ENCODE peak calls at places on chromosomes 16 and 17, in eight cellular contexts. Z is central memory CD4-positive, alpha-beta T cell; J is stimulated activated CD8-positive, alpha-beta memory T cell treated with anti-CD3 and anti-CD28 coated beads, Interleukin-2, amount 100 ng/mL, for 1 hour; D is T-helper 17 cell; T is Kasumi-1; B is AG09319; U is mucosa of descending colon; K is activated CD8-positive, alpha-beta memory T cell treated with anti-CD3 and anti-CD28 coated beads for 24 hours. L is an unnamed sample.

GRCh38 chr16:54504372-54504771 is 217.8 kb upstream of the IRX3 start:
- DNase-seq in D (no peak), B (no peak), K (no peak), J (no peak), U (peak; percentile 31), T (no peak), Z (no peak), L (no peak)

GRCh38 chr17:65194670-65195334 is 57.6 kb downstream of the RGS9 start:
- DNase-seq in J (no peak), B (no peak), T (no peak), Z (no peak), K (no peak), D (no peak), U (no peak), L (no peak)

GRCh38 chr16:24677388-24677787 is 52.1 kb upstream of the TNRC6A start:
- DNase-seq in Z (no peak), T (no peak), U (no peak), K (no peak), J (no peak), D (no peak), B (no peak), L (no peak)

GRCh38 chr16:58018803-58019202 is 6.8 kb upstream of the MMP15 start:
- DNase-seq in T (no peak), B (no peak), K (no peak), Z (no peak), D (no peak), J (no peak), U (no peak), L (no peak)

GRCh38 chr17:44219126-44219635 is 294 bp downstream of the UBTF start:
- DNase-seq in Z (peak; percentile 76), D (peak; percentile 65), K (peak; percentile 86), J (peak; percentile 52), U (peak; percentile 82), T (peak; percentile 62), B (no peak), L (no peak)

GRCh38 chr17:2197271-2197670 is 106.3 kb downstream of the SMG6 start:
- DNase-seq in D (no peak), K (no peak), T (no peak), J (no peak), B (no peak), U (no peak), Z (no peak), L (no peak)

GRCh38 chr17:19718613-19719364 is 2.4 kb upstream of the SLC47A2 start:
- DNase-seq in U (no peak), D (no peak), Z (no peak), K (no peak), J (no peak), B (no peak), T (no peak), L (no peak)

GRCh38 chr17:34607917-34608316 is 28.5 kb downstream of the TMEM132E start:
- DNase-seq in U (no peak), K (no peak), B (no peak), J (no peak), D (no peak), Z (no peak), T (no peak), L (no peak)

GRCh38 chr16:48318630-48319029 is 66.6 kb downstream of the SIAH1 start:
- DNase-seq in B (no peak), J (no peak), D (no peak), Z (peak; percentile 65), U (no peak), T (peak; percentile 91), K (peak; percentile 64), L (peak; percentile 49)

GRCh38 chr16:69717066-69717465 is 9.3 kb downstream of the NQO1 start:
- DNase-seq in Z (no peak), K (no peak), D (no peak), U (no peak), B (no peak), J (no peak), T (no peak), L (no peak)

GRCh38 chr16:8867483-8868271 is 1.1 kb downstream of the CARHSP1 start:
- DNase-seq in J (no peak), B (no peak), T (no peak), U (peak; percentile 82), D (no peak), Z (no peak), K (peak; percentile 73), L (no peak)

GRCh38 chr17:80347948-80348351 is 67.0 kb upstream of the ENDOV start:
- DNase-seq in K (no peak), D (no peak), J (no peak), Z (no peak), B (no peak), U (no peak), T (no peak), L (no peak)

GRCh38 chr16:68404736-68405345 is 43.5 kb downstream of the SMPD3 start:
- DNase-seq in Z (no peak), K (no peak), U (peak; percentile 8), J (no peak), T (no peak), B (no peak), D (no peak), L (no peak)

GRCh38 chr16:78926723-78927200 is 673.8 kb downstream of the MAF start:
- DNase-seq in T (no peak), U (no peak), D (no peak), J (no peak), Z (no peak), K (no peak), B (no peak), L (no peak)

GRCh38 chr17:50953831-50954601 is 87.9 kb upstream of the TOB1 start:
- DNase-seq in D (no peak), Z (no peak), U (peak; percentile 69), B (no peak), J (no peak), K (peak; percentile 52), T (no peak), L (peak; percentile 22)

GRCh38 chr16:19696961-19697360 is 21.1 kb downstream of the KNOP1 start:
- DNase-seq in T (no peak), J (no peak), Z (no peak), B (no peak), K (no peak), U (peak; percentile 48), D (no peak), L (no peak)

GRCh38 chr17:31272803-31273202 is 24.2 kb downstream of the OMG start:
- DNase-seq in T (no peak), B (no peak), U (no peak), K (no peak), D (no peak), Z (no peak), J (no peak), L (no peak)

GRCh38 chr17:79214940-79215604 is 140.4 kb downstream of the ENGASE start:
- DNase-seq in U (no peak), J (no peak), K (no peak), Z (no peak), B (no peak), T (no peak), D (no peak), L (no peak)

GRCh38 chr17:15944720-15945492 is at the start of gene ADORA2B:
- DNase-seq in J (no peak), U (peak; percentile 87), T (peak; percentile 16), Z (no peak), D (no peak), K (peak; percentile 87), B (no peak), L (no peak)

GRCh38 chr16:12171206-12171605 is 194.7 kb downstream of the SNX29 start:
- DNase-seq in J (no peak), D (no peak), B (no peak), U (no peak), T (no peak), Z (no peak), K (no peak), L (no peak)

GRCh38 chr16:88533945-88534641 is 36.1 kb upstream of the ZC3H18 start:
- DNase-seq in B (peak; percentile 28), J (peak; percentile 61), Z (peak; percentile 75), U (peak; percentile 91), T (no peak), K (peak; percentile 93), D (peak; percentile 66), L (no peak)

GRCh38 chr16:47888142-47888541 is 267.7 kb downstream of the ABCC12 start:
- DNase-seq in K (no peak), D (no peak), B (no peak), T (no peak), J (no peak), U (no peak), Z (no peak), L (no peak)

GRCh38 chr17:80455784-80456183 is 20.6 kb downstream of the NPTX1 start:
- DNase-seq in K (no peak), U (no peak), J (no peak), D (no peak), B (no peak), Z (no peak), T (no peak), L (no peak)

GRCh38 chr16:48014349-48015135 is 141.3 kb downstream of the ABCC12 start:
- DNase-seq in B (no peak), Z (no peak), J (no peak), K (no peak), T (no peak), D (no peak), U (no peak), L (no peak)

GRCh38 chr16:85554791-85555548 is 58.2 kb upstream of the GSE1 start:
- DNase-seq in U (peak; percentile 78), B (no peak), D (peak; percentile 33), J (peak; percentile 39), T (peak; percentile 62), K (peak; percentile 85), Z (peak; percentile 69), L (no peak)

GRCh38 chr17:63549289-63549945 is 860 bp upstream of the DCAF7 start:
- DNase-seq in J (no peak), D (no peak), T (peak; percentile 69), Z (no peak), U (no peak), B (no peak), K (no peak), L (no peak)

GRCh38 chr16:68093816-68094613 is 8.8 kb downstream of the NFATC3 start:
- DNase-seq in J (no peak), Z (peak; percentile 38), D (no peak), T (peak; percentile 70), U (no peak), B (no peak), K (no peak), L (no peak)